ENCODE peak calls at places on chromosomes 5 and 9, in ten cellular contexts. F is aorta; S is naive thymus-derived CD4-positive, alpha-beta T cell; R is osteoblast; X is fibroblast of pulmonary artery; I is stomach; T is fibroblast of mammary gland; K is colonic mucosa; D is cardiac fibroblast; L is AG04450. E is an unnamed sample.

GRCh38 chr9:91562412-91562811 is 138.8 kb upstream of the NFIL3 start:
- DNase-seq in L (no peak), K (no peak), D (peak), X (peak), S (no peak), I (no peak), R (peak), T (no peak), F (no peak), E (no peak)

GRCh38 chr9:94817291-94818195 is 91.0 kb downstream of the AOPEP start:
- DNase-seq in I (no peak), K (no peak), F (no peak), S (no peak), T (no peak), X (no peak), D (no peak), L (no peak), R (no peak), E (no peak)

GRCh38 chr9:94887721-94888120 is 161.2 kb downstream of the AOPEP start:
- DNase-seq in K (no peak), X (no peak), F (no peak), T (no peak), R (no peak), S (no peak), I (no peak), L (no peak), D (no peak), E (no peak)

GRCh38 chr9:89635007-89635742 is 30.4 kb downstream of the GADD45G start:
- DNase-seq in L (no peak), S (no peak), T (peak), I (peak), F (no peak), K (no peak), D (peak), R (peak), X (peak), E (no peak)

GRCh38 chr9:136090768-136091581 is 4.1 kb downstream of the NACC2 start:
- DNase-seq in S (no peak), T (no peak), L (no peak), D (peak), I (no peak), X (no peak), R (peak), K (no peak), F (peak), E (no peak)

GRCh38 chr9:79623799-79624721 is 52.3 kb downstream of the TLE4 start:
- DNase-seq in D (peak), X (peak), L (no peak), S (no peak), K (peak), I (no peak), T (no peak), F (peak), R (peak), E (no peak)

GRCh38 chr5:125310749-125311148 is 564.3 kb upstream of the ZNF608 start:
- DNase-seq in R (no peak), K (no peak), L (no peak), X (peak), D (peak), T (no peak), S (no peak), I (no peak), F (no peak), E (no peak)

GRCh38 chr5:89584339-89584956 is 701.5 kb upstream of the MEF2C start:
- DNase-seq in R (peak), F (no peak), D (peak), S (no peak), L (peak), T (peak), I (no peak), K (no peak), X (peak), E (peak)

GRCh38 chr5:1652873-1653707 is 129.3 kb upstream of the LPCAT1 start:
- DNase-seq in F (peak), I (no peak), K (peak), T (no peak), X (no peak), S (peak), R (peak), D (peak), L (no peak), E (no peak)

GRCh38 chr9:134262035-134262434 is 64.2 kb upstream of the RXRA start:
- DNase-seq in K (no peak), X (no peak), F (no peak), R (no peak), L (no peak), S (no peak), T (no peak), D (no peak), I (no peak), E (no peak)

GRCh38 chr5:172479034-172479783 is 24.9 kb upstream of the SH3PXD2B start:
- DNase-seq in K (peak), F (peak), S (peak), L (peak), R (peak), T (peak), I (peak), D (peak), X (peak), E (peak)

GRCh38 chr5:171954721-171955120 is 51.7 kb downstream of the FBXW11 start:
- DNase-seq in K (no peak), D (peak), S (no peak), T (peak), I (no peak), L (no peak), F (no peak), R (no peak), X (peak), E (no peak)

GRCh38 chr9:124297553-124297905 is 39.8 kb downstream of the NEK6 start:
- DNase-seq in S (no peak), L (peak), X (peak), K (no peak), R (peak), F (peak), D (peak), I (peak), T (peak), E (peak)

GRCh38 chr5:120405291-120405864 is 58.7 kb upstream of the PRR16 start:
- DNase-seq in K (no peak), X (peak), S (no peak), R (peak), D (peak), L (no peak), I (no peak), F (no peak), T (peak), E (peak)

GRCh38 chr5:150410524-150411244 is 2.0 kb downstream of the CD74 start:
- DNase-seq in T (peak), L (peak), S (peak), K (peak), F (peak), R (peak), X (peak), I (peak), D (peak), E (no peak)

GRCh38 chr5:56415356-56415765 is 182.2 kb upstream of the ANKRD55 start:
- DNase-seq in R (no peak), S (no peak), F (peak), D (peak), L (peak), I (peak), T (no peak), K (peak), X (peak), E (peak)
- H3K4me3 ChIP-seq in R (no peak), S (no peak), F (no peak), D (no peak), L (no peak), I (no peak), T (no peak), K (no peak), X (no peak), E (no peak)

GRCh38 chr9:3397726-3398125 is 128.1 kb downstream of the RFX3 start:
- DNase-seq in I (no peak), S (no peak), X (no peak), T (no peak), K (no peak), L (no peak), F (no peak), R (no peak), D (no peak), E (no peak)
- H3K4me3 ChIP-seq in I (no peak), S (no peak), X (no peak), T (no peak), K (no peak), L (no peak), F (no peak), R (no peak), D (no peak), E (no peak)

GRCh38 chr5:3590253-3590966 is 5.2 kb upstream of the IRX1 start:
- DNase-seq in R (no peak), D (no peak), S (no peak), F (no peak), X (no peak), K (no peak), L (no peak), I (no peak), T (no peak), E (no peak)

GRCh38 chr5:3584724-3585531 is 10.7 kb upstream of the IRX1 start:
- DNase-seq in S (no peak), R (no peak), X (no peak), T (no peak), L (no peak), D (no peak), F (no peak), K (no peak), I (no peak), E (no peak)
- H3K4me3 ChIP-seq in S (no peak), R (no peak), X (no peak), T (no peak), L (no peak), D (no peak), F (no peak), K (no peak), I (no peak), E (no peak)

GRCh38 chr9:107019216-107019615 is 156.2 kb downstream of the ZNF462 start:
- DNase-seq in L (no peak), T (peak), D (peak), R (peak), X (peak), S (no peak), F (no peak), I (no peak), K (no peak), E (peak)

GRCh38 chr9:107024193-107024592 is 161.2 kb downstream of the ZNF462 start:
- DNase-seq in T (no peak), F (no peak), D (no peak), S (no peak), L (no peak), I (no peak), R (no peak), K (no peak), X (no peak), E (no peak)

GRCh38 chr9:107016383-107016782 is 153.4 kb downstream of the ZNF462 start:
- DNase-seq in R (no peak), D (no peak), T (no peak), S (no peak), K (no peak), F (no peak), L (no peak), I (no peak), X (no peak), E (no peak)

GRCh38 chr9:107020040-107020530 is 157.1 kb downstream of the ZNF462 start:
- DNase-seq in X (peak), D (peak), F (peak), S (no peak), R (no peak), L (peak), I (no peak), T (peak), K (no peak), E (peak)
- H3K4me3 ChIP-seq in X (no peak), D (no peak), F (no peak), S (no peak), R (no peak), L (no peak), I (no peak), T (no peak), K (no peak), E (no peak)

GRCh38 chr5:140631063-140631462 is 1.9 kb downstream of the CD14 start:
- DNase-seq in R (no peak), S (no peak), T (no peak), X (no peak), D (no peak), I (no peak), L (no peak), F (no peak), K (no peak), E (no peak)
- H3K4me3 ChIP-seq in R (no peak), S (no peak), T (no peak), X (no peak), D (no peak), I (peak), L (no peak), F (no peak), K (no peak), E (no peak)

DNA sequence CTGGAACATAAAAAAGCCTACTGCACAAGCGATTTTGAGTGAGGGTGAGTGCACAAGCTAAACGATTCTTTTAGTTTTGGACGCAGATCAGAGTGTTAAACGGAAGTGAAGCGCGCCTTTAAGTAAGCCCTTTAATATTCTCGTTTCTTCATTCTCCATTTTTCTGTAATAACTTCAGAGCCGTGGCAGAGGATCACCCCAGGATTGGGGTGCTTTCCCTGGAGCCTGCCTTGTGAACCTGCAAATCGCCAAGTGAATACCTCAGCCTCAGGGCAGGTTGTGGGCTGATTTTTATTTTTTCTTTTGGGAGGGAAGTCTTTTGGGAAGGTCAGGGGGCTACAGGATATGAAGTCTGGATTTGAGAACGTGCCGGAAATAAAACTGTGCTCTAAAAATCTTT is 5.0 kb upstream of the PAX5 start:
- DNase-seq in L (no peak), X (no peak), F (no peak), K (no peak), T (no peak), I (no peak), R (peak), D (no peak), S (no peak), E (no peak)
- H3K4me3 ChIP-seq in L (no peak), X (no peak), F (no peak), K (no peak), T (no peak), I (no peak), R (no peak), D (no peak), S (no peak), E (no peak)

DNA sequence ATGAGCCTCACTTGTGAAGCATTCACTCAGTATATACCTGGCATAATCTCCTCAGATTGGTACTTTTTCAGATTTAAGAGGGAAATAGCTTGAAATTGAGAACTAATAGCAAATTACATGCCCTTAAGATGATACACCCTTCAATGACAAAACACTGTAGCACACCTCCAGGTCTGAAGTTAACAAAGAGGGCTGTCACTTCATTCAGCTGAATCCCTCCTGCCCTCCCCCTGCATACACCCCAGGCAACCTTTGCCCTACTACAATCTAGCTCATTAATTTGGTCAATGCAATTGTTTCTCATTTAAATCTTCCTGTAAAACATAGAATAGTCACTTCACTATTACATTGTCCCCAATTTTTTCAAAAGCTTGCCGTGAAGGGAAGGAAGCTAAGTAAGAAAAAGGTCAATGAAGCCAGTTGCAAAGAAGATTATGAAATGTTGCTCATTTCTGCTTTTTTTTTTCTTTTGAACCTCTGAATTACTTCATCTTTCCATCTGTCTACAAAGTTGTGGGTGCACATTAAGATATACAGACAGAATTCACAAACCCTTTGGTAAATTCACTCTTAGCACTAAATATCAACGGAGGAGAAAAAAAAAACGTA is 294.8 kb upstream of the PTGER4 start:
- DNase-seq in K (no peak), X (no peak), T (no peak), L (no peak), S (no peak), R (no peak), I (no peak), D (no peak), F (no peak), E (no peak)
- H3K4me3 ChIP-seq in K (no peak), X (no peak), T (no peak), L (no peak), S (no peak), R (no peak), I (no peak), D (no peak), F (no peak), E (no peak)